ENCODE peak calls at places on chromosome 3, in six cellular contexts. O is fibroblast of mammary gland, N is HL-60, D is kidney, H is stomach, S is cardiac fibroblast. C is an unnamed sample.

GRCh38 chr3:78091478-78092119 is 1051.7 kb downstream of the ROBO2 start:
- DNase-seq in N (no peak), D (no peak), H (no peak), O (no peak), S (no peak), C (no peak)

GRCh38 chr3:71584216-71585061 is 911 bp upstream of the FOXP1 start:
- DNase-seq in O (peak), N (peak), D (peak), H (peak), S (peak), C (peak)

GRCh38 chr3:134640378-134640777 is 10.4 kb downstream of the KY start:
- DNase-seq in S (no peak), N (no peak), O (no peak), D (no peak), H (no peak), C (peak)

GRCh38 chr3:174132006-174132405 is 727.1 kb upstream of the NAALADL2 start:
- DNase-seq in S (no peak), D (no peak), O (no peak), N (no peak), H (no peak), C (no peak)

GRCh38 chr3:136617123-136617700 is 135.0 kb downstream of the STAG1 start:
- DNase-seq in H (no peak), O (peak), N (no peak), S (no peak), D (no peak), C (no peak)

GRCh38 chr3:72811551-72811950 is 36.7 kb downstream of the SHQ1 start:
- DNase-seq in N (no peak), H (no peak), S (no peak), O (no peak), D (no peak), C (no peak)

GRCh38 chr3:136346486-136346885 is 96.3 kb downstream of the PCCB start:
- DNase-seq in O (no peak), D (no peak), H (no peak), S (no peak), N (no peak), C (no peak)

GRCh38 chr3:51434746-51435323 is 43.8 kb downstream of the RBM15B start:
- DNase-seq in N (peak), D (no peak), S (peak), O (peak), H (peak), C (peak)

GRCh38 chr3:24388159-24388558 is 106.5 kb downstream of the THRB start:
- DNase-seq in O (no peak), H (no peak), N (no peak), S (no peak), D (no peak), C (no peak)

GRCh38 chr3:193842029-193842782 is 249.2 kb downstream of the OPA1 start:
- DNase-seq in D (no peak), S (no peak), H (peak), N (peak), O (no peak), C (peak)

GRCh38 chr3:124562769-124563168 is 167.5 kb upstream of the UMPS start:
- DNase-seq in O (no peak), H (no peak), S (no peak), D (no peak), N (no peak), C (no peak)

GRCh38 chr3:49460188-49460885 is 9.7 kb upstream of the DAG1 start:
- DNase-seq in D (no peak), S (no peak), N (no peak), O (no peak), H (no peak), C (no peak)

GRCh38 chr3:31567036-31567435 is 34.3 kb downstream of the STT3B start:
- DNase-seq in D (no peak), S (no peak), O (peak), N (no peak), H (no peak), C (no peak)
- TF ChIP-seq CTCF in D (peak), S (peak), O (peak), N (no peak), H (no peak), C (no peak)

GRCh38 chr3:15384510-15385237 is 42.7 kb downstream of the METTL6 start:
- DNase-seq in N (no peak), O (no peak), S (peak), D (no peak), H (no peak), C (no peak)
- H3K4me3 ChIP-seq in N (no peak), O (no peak), S (no peak), D (no peak), H (no peak), C (no peak)

DNA sequence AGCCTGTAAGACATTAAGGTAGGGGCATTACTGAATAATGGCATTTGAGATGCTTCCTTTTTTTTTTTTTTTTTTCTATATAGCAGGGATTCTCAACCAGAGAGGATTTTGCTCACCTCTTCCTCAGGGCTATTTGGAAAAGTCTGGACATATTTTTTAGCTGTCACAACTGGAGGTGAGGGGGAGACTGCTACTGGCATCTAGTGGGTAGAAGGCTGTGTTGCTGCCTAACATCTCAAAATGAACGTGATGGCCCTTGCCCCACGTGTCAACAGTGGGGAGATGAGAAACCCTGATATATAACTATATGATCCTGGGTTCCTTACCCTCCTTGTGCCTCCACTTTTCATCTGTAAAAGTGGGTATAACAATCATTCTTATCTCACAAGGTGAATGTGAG is 71.9 kb downstream of the CADPS start:
- DNase-seq in S (no peak), N (no peak), D (no peak), H (no peak), O (no peak), C (no peak)
- TF ChIP-seq CTCF in S (no peak), N (no peak), D (no peak), H (no peak), O (no peak), C (no peak)

DNA sequence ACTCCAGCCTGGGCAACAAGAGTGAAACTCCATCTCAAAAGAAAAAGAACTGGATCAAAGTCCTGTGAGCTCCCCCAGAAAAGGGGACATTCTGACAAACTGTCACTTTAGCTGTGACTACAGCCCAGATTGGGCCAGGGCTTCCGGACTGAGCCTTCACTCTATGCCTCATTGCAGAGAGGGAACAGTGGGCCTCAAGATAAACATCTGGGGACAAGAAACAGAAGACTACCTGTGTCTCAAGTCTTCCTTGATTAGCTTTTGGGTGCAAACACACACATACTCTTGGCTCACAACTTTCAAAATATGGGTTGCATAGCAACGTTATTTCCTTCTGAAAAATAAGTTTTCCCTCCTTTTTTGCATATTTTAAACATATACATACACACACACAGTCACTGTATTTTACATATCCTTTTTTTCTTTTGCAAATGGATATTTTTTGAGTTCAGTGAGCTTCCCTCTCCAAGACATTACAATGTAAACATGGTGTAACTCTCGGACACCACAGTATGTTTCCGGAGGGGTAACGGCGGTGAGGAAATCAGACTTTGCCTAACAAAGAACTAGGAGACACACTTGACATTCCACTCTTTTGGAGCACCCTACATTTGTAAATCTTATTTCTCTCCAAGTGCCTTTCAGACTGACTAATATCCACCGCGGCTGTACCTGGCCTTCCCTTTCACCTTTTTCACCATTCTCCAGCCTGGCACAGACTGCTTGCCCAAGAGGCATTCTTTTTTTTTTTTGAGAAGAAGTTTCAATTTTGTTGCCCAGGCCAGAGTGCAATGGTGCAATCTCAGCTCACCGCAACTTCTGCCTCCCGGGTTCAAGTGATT is 3.5 kb downstream of the TKT start:
- DNase-seq in D (no peak), O (no peak), S (peak), H (no peak), N (peak), C (no peak)
- H3K4me3 ChIP-seq in D (peak), O (no peak), S (peak), H (no peak), N (peak), C (no peak)

GRCh38 chr3:192336286-192336685 is 391.1 kb downstream of the FGF12 start:
- DNase-seq in S (no peak), O (no peak), D (no peak), N (no peak), H (no peak), C (no peak)
- TF ChIP-seq CTCF in S (no peak), O (no peak), D (no peak), N (no peak), H (no peak), C (no peak)

GRCh38 chr3:192570757-192571156 is 156.6 kb downstream of the FGF12 start:
- DNase-seq in O (peak), S (peak), D (no peak), H (no peak), N (no peak), C (no peak)
- H3K4me3 ChIP-seq in O (peak), S (peak), D (peak), H (peak), N (no peak), C (no peak)

GRCh38 chr3:89114841-89115223 is 7.4 kb downstream of the EPHA3 start:
- DNase-seq in N (no peak), D (no peak), S (no peak), H (no peak), O (no peak), C (no peak)
- TF ChIP-seq CTCF in N (no peak), D (no peak), S (no peak), H (no peak), O (no peak), C (peak)

C was measured in colonic mucosa.